ENCODE peak calls at places on chromosomes 6 and 20, in nine cellular contexts. One of them, this sample, is unnamed. For H3K27me3, the result is how much of the 10 kb centered on the place peaks cover.

GRCh38 chr6:20688710-20689500 is 154.6 kb downstream of the CDKAL1 start:
- DNase-seq in CD8-positive, alpha-beta T cell: no peak
- DNase-seq in SJCRH30: no peak
- DNase-seq in GM23248: peak
- DNase-seq in tibial artery: no peak
- DNase-seq in CD4-positive, alpha-beta T cell: no peak
- DNase-seq in CD8-positive, alpha-beta memory T cell: no peak
- DNase-seq in PC-9: no peak
- DNase-seq in sigmoid colon: no peak
- DNase-seq in this sample: no peak

GRCh38 chr6:150068173-150068785 is 642 bp downstream of the ULBP3 start:
- DNase-seq in CD8-positive, alpha-beta T cell: no peak
- DNase-seq in SJCRH30: no peak
- DNase-seq in GM23248: peak
- DNase-seq in tibial artery: peak
- DNase-seq in CD4-positive, alpha-beta T cell: no peak
- DNase-seq in CD8-positive, alpha-beta memory T cell: no peak
- DNase-seq in PC-9: no peak
- DNase-seq in sigmoid colon: no peak
- DNase-seq in this sample: no peak

GRCh38 chr20:49668181-49668877 is 45.3 kb downstream of the B4GALT5 start:
- DNase-seq in CD8-positive, alpha-beta T cell: peak
- DNase-seq in SJCRH30: no peak
- DNase-seq in GM23248: no peak
- DNase-seq in tibial artery: no peak
- DNase-seq in CD4-positive, alpha-beta T cell: peak
- DNase-seq in CD8-positive, alpha-beta memory T cell: peak
- DNase-seq in PC-9: no peak
- DNase-seq in sigmoid colon: no peak
- DNase-seq in this sample: no peak

GRCh38 chr6:39934060-39934757 is at the start of gene MOCS1:
- DNase-seq in CD8-positive, alpha-beta T cell: peak
- DNase-seq in SJCRH30: peak
- DNase-seq in GM23248: peak
- DNase-seq in tibial artery: peak
- DNase-seq in CD4-positive, alpha-beta T cell: peak
- DNase-seq in CD8-positive, alpha-beta memory T cell: no peak
- DNase-seq in PC-9: no peak
- DNase-seq in sigmoid colon: peak
- DNase-seq in this sample: peak

GRCh38 chr6:134849920-134850447 is 99.9 kb downstream of the ALDH8A1 start:
- DNase-seq in CD8-positive, alpha-beta T cell: no peak
- DNase-seq in SJCRH30: no peak
- DNase-seq in GM23248: no peak
- DNase-seq in tibial artery: no peak
- DNase-seq in CD4-positive, alpha-beta T cell: no peak
- DNase-seq in CD8-positive, alpha-beta memory T cell: no peak
- DNase-seq in PC-9: no peak
- DNase-seq in sigmoid colon: no peak
- DNase-seq in this sample: no peak

GRCh38 chr20:38212806-38213606 is 47.5 kb downstream of the KIAA1755 start:
- DNase-seq in CD8-positive, alpha-beta T cell: no peak
- DNase-seq in SJCRH30: no peak
- DNase-seq in GM23248: no peak
- DNase-seq in tibial artery: peak
- DNase-seq in CD4-positive, alpha-beta T cell: no peak
- DNase-seq in CD8-positive, alpha-beta memory T cell: no peak
- DNase-seq in PC-9: no peak
- DNase-seq in sigmoid colon: peak
- DNase-seq in this sample: no peak

GRCh38 chr6:32885698-32886286 is 31.8 kb downstream of the PSMB9 start:
- DNase-seq in CD8-positive, alpha-beta T cell: no peak
- DNase-seq in SJCRH30: no peak
- DNase-seq in GM23248: peak
- DNase-seq in tibial artery: no peak
- DNase-seq in CD4-positive, alpha-beta T cell: no peak
- DNase-seq in CD8-positive, alpha-beta memory T cell: no peak
- DNase-seq in PC-9: peak
- DNase-seq in sigmoid colon: no peak
- DNase-seq in this sample: no peak

GRCh38 chr6:19156443-19156842 is 680.7 kb upstream of the ID4 start:
- DNase-seq in CD8-positive, alpha-beta T cell: no peak
- DNase-seq in SJCRH30: no peak
- DNase-seq in GM23248: no peak
- DNase-seq in tibial artery: no peak
- DNase-seq in CD4-positive, alpha-beta T cell: no peak
- DNase-seq in CD8-positive, alpha-beta memory T cell: no peak
- DNase-seq in PC-9: no peak
- DNase-seq in sigmoid colon: no peak
- DNase-seq in this sample: no peak

GRCh38 chr6:14074723-14075503 is 42.7 kb upstream of the CD83 start:
- DNase-seq in CD8-positive, alpha-beta T cell: no peak
- DNase-seq in SJCRH30: no peak
- DNase-seq in GM23248: peak
- DNase-seq in tibial artery: no peak
- DNase-seq in CD4-positive, alpha-beta T cell: no peak
- DNase-seq in CD8-positive, alpha-beta memory T cell: no peak
- DNase-seq in PC-9: no peak
- DNase-seq in sigmoid colon: no peak
- DNase-seq in this sample: no peak

DNA sequence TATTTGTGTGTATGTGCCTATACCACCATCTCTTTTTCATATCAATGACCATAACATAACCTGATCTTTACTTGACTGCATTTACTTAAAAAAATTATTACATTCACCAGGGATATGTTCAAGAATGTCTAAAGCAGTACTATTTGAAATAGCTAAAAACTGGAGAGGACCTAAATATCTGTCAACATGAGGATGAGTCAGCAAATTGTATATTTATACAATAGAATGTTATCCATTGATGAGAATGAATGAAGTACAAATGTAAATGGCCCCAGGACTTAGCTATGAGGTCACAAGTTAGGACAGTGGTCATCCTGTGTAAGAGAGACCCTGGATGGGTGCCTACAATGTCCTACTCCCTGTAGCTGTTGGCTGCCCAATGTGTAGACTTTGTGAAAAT is 202.2 kb downstream of the CDH26 start:
- DNase-seq in CD8-positive, alpha-beta T cell: no peak
- DNase-seq in SJCRH30: no peak
- DNase-seq in GM23248: no peak
- DNase-seq in tibial artery: no peak
- DNase-seq in CD4-positive, alpha-beta T cell: no peak
- DNase-seq in CD8-positive, alpha-beta memory T cell: no peak
- DNase-seq in PC-9: no peak
- DNase-seq in sigmoid colon: no peak
- DNase-seq in this sample: no peak
- H3K27me3 ChIP-seq in CD8-positive, alpha-beta T cell: under half
- H3K27me3 ChIP-seq in SJCRH30: under half
- H3K27me3 ChIP-seq in GM23248: under half
- H3K27me3 ChIP-seq in tibial artery: under half
- H3K27me3 ChIP-seq in CD4-positive, alpha-beta T cell: under half
- H3K27me3 ChIP-seq in CD8-positive, alpha-beta memory T cell: under half
- H3K27me3 ChIP-seq in PC-9: half or more
- H3K27me3 ChIP-seq in sigmoid colon: under half
- H3K27me3 ChIP-seq in this sample: under half

GRCh38 chr20:17871861-17872260 is 96.7 kb downstream of the SNX5 start:
- DNase-seq in CD8-positive, alpha-beta T cell: no peak
- DNase-seq in SJCRH30: no peak
- DNase-seq in GM23248: peak
- DNase-seq in tibial artery: peak
- DNase-seq in CD4-positive, alpha-beta T cell: no peak
- DNase-seq in CD8-positive, alpha-beta memory T cell: no peak
- DNase-seq in PC-9: no peak
- DNase-seq in sigmoid colon: peak
- DNase-seq in this sample: no peak
- H3K27ac ChIP-seq in CD8-positive, alpha-beta T cell: no peak
- H3K27ac ChIP-seq in SJCRH30: no peak
- H3K27ac ChIP-seq in GM23248: no peak
- H3K27ac ChIP-seq in tibial artery: no peak
- H3K27ac ChIP-seq in CD4-positive, alpha-beta T cell: no peak
- H3K27ac ChIP-seq in CD8-positive, alpha-beta memory T cell: no peak
- H3K27ac ChIP-seq in PC-9: no peak
- H3K27ac ChIP-seq in sigmoid colon: no peak
- H3K27ac ChIP-seq in this sample: no peak

DNA sequence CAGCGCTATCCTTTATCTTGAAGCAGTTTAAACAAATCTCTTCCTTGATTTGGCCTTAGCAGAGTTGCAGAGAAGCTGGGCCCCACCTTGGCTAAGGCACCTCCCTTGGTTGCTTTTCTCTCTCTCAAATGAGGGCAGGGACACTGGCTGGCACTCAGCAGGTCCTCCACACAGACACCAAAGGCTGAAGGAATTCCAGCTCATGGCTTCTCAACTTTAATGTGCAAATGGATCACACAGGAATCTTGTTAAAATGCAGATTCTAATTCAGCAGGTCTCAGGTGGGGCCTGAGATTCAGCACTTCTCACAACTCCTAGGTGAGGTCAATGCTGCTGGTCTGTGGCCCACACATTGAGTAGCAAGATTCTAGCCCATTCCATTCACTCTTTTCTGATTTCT is 25.7 kb downstream of the RIMS4 start:
- DNase-seq in CD8-positive, alpha-beta T cell: no peak
- DNase-seq in SJCRH30: no peak
- DNase-seq in GM23248: no peak
- DNase-seq in tibial artery: no peak
- DNase-seq in CD4-positive, alpha-beta T cell: no peak
- DNase-seq in CD8-positive, alpha-beta memory T cell: no peak
- DNase-seq in PC-9: no peak
- DNase-seq in sigmoid colon: no peak
- DNase-seq in this sample: no peak
- H3K27me3 ChIP-seq in CD8-positive, alpha-beta T cell: under half
- H3K27me3 ChIP-seq in SJCRH30: under half
- H3K27me3 ChIP-seq in GM23248: under half
- H3K27me3 ChIP-seq in tibial artery: under half
- H3K27me3 ChIP-seq in CD4-positive, alpha-beta T cell: under half
- H3K27me3 ChIP-seq in CD8-positive, alpha-beta memory T cell: under half
- H3K27me3 ChIP-seq in PC-9: half or more
- H3K27me3 ChIP-seq in sigmoid colon: under half
- H3K27me3 ChIP-seq in this sample: under half

GRCh38 chr20:63689046-63690000 is 7.1 kb upstream of the TNFRSF6B start:
- DNase-seq in CD8-positive, alpha-beta T cell: no peak
- DNase-seq in SJCRH30: no peak
- DNase-seq in GM23248: no peak
- DNase-seq in tibial artery: no peak
- DNase-seq in CD4-positive, alpha-beta T cell: no peak
- DNase-seq in CD8-positive, alpha-beta memory T cell: no peak
- DNase-seq in PC-9: peak
- DNase-seq in sigmoid colon: no peak
- DNase-seq in this sample: no peak
- H3K27ac ChIP-seq in CD8-positive, alpha-beta T cell: no peak
- H3K27ac ChIP-seq in SJCRH30: no peak
- H3K27ac ChIP-seq in GM23248: no peak
- H3K27ac ChIP-seq in tibial artery: peak
- H3K27ac ChIP-seq in CD4-positive, alpha-beta T cell: no peak
- H3K27ac ChIP-seq in CD8-positive, alpha-beta memory T cell: no peak
- H3K27ac ChIP-seq in PC-9: no peak
- H3K27ac ChIP-seq in sigmoid colon: peak
- H3K27ac ChIP-seq in this sample: peak

DNA sequence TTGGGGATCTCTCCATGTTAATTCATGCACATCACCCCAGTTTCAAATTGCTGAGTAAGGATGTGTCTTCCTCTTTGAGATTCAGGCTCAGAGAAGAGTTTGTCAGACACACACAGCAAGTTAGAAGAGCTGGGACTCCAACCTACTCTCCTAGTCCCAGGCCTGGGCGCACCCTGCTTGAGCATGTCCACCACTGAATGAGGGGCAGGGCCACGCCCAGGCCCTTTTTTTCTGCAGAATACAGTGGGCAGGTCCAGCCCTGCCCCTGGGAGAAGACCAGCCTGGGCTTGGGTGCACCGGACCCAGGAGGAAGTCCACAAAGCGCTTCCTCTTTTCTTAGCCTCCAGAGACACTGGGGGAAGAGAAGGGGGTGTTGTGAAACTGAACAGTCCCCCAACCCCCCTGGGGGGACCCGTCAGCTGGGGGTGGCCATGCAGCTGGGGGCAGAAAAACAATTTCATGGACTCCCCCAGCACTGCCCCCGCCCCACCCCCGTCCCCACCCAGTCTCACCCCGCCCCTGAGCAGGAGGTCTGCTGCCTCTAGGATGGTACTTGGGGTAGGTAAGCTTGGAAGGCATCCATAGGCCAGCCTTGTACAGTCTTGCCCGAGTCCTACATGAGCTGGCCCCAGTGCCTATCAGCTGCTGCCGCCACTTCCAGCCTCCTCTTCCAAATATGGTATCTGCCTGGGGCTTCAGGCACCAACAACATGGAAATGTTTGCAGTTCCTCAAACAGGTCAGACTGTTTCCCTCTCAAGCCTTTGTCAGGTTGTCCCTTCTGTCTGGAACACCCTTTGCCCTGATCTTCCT is 11.7 kb upstream of the HCK start:
- DNase-seq in CD8-positive, alpha-beta T cell: no peak
- DNase-seq in SJCRH30: peak
- DNase-seq in GM23248: no peak
- DNase-seq in tibial artery: peak
- DNase-seq in CD4-positive, alpha-beta T cell: no peak
- DNase-seq in CD8-positive, alpha-beta memory T cell: no peak
- DNase-seq in PC-9: no peak
- DNase-seq in sigmoid colon: no peak
- DNase-seq in this sample: no peak
- H3K27me3 ChIP-seq in CD8-positive, alpha-beta T cell: under half
- H3K27me3 ChIP-seq in SJCRH30: under half
- H3K27me3 ChIP-seq in GM23248: half or more
- H3K27me3 ChIP-seq in tibial artery: under half
- H3K27me3 ChIP-seq in CD4-positive, alpha-beta T cell: under half
- H3K27me3 ChIP-seq in CD8-positive, alpha-beta memory T cell: under half
- H3K27me3 ChIP-seq in PC-9: half or more
- H3K27me3 ChIP-seq in sigmoid colon: under half
- H3K27me3 ChIP-seq in this sample: under half

GRCh38 chr6:105388392-105388791 is 14.5 kb downstream of the PREP start:
- DNase-seq in CD8-positive, alpha-beta T cell: no peak
- DNase-seq in SJCRH30: no peak
- DNase-seq in GM23248: no peak
- DNase-seq in tibial artery: no peak
- DNase-seq in CD4-positive, alpha-beta T cell: no peak
- DNase-seq in CD8-positive, alpha-beta memory T cell: no peak
- DNase-seq in PC-9: peak
- DNase-seq in sigmoid colon: no peak
- DNase-seq in this sample: no peak

GRCh38 chr6:105391705-105392104 is 11.2 kb downstream of the PREP start:
- DNase-seq in CD8-positive, alpha-beta T cell: no peak
- DNase-seq in SJCRH30: no peak
- DNase-seq in GM23248: no peak
- DNase-seq in tibial artery: no peak
- DNase-seq in CD4-positive, alpha-beta T cell: no peak
- DNase-seq in CD8-positive, alpha-beta memory T cell: no peak
- DNase-seq in PC-9: peak
- DNase-seq in sigmoid colon: no peak
- DNase-seq in this sample: no peak

GRCh38 chr6:105384004-105384403 is 18.9 kb downstream of the PREP start:
- DNase-seq in CD8-positive, alpha-beta T cell: no peak
- DNase-seq in SJCRH30: no peak
- DNase-seq in GM23248: no peak
- DNase-seq in tibial artery: no peak
- DNase-seq in CD4-positive, alpha-beta T cell: no peak
- DNase-seq in CD8-positive, alpha-beta memory T cell: no peak
- DNase-seq in PC-9: peak
- DNase-seq in sigmoid colon: no peak
- DNase-seq in this sample: no peak

GRCh38 chr6:105389543-105389942 is 13.3 kb downstream of the PREP start:
- DNase-seq in CD8-positive, alpha-beta T cell: no peak
- DNase-seq in SJCRH30: no peak
- DNase-seq in GM23248: peak
- DNase-seq in tibial artery: no peak
- DNase-seq in CD4-positive, alpha-beta T cell: no peak
- DNase-seq in CD8-positive, alpha-beta memory T cell: no peak
- DNase-seq in PC-9: no peak
- DNase-seq in sigmoid colon: no peak
- DNase-seq in this sample: no peak
- H3K27ac ChIP-seq in CD8-positive, alpha-beta T cell: no peak
- H3K27ac ChIP-seq in SJCRH30: no peak
- H3K27ac ChIP-seq in GM23248: no peak
- H3K27ac ChIP-seq in tibial artery: no peak
- H3K27ac ChIP-seq in CD4-positive, alpha-beta T cell: no peak
- H3K27ac ChIP-seq in CD8-positive, alpha-beta memory T cell: no peak
- H3K27ac ChIP-seq in PC-9: peak
- H3K27ac ChIP-seq in sigmoid colon: no peak
- H3K27ac ChIP-seq in this sample: no peak

This sample was measured in suprapubic skin.